ENCODE peak calls at places on chromosomes 3 and 15, in six cellular contexts. D is adrenal gland, P is HFF-Myc, E is HepG2, J is AG04449, F is suprapubic skin. A is an unnamed sample.

GRCh38 chr3:132469326-132469725 is 52.0 kb downstream of the DNAJC13 start:
- DNase-seq in D (no peak), E (no peak), F (no peak), P (no peak), J (no peak), A (no peak)

GRCh38 chr15:48794697-48795134 is 16.2 kb downstream of the CEP152 start:
- DNase-seq in F (no peak), D (no peak), J (no peak), E (no peak), P (no peak), A (no peak)

GRCh38 chr15:36363335-36363734 is 216.1 kb upstream of the CDIN1 start:
- DNase-seq in E (no peak), F (no peak), J (peak; percentile 51), P (no peak), D (no peak), A (no peak)

GRCh38 chr15:31346367-31347066 is 19.9 kb downstream of the KLF13 start:
- DNase-seq in D (no peak), F (no peak), J (no peak), E (no peak), P (no peak), A (no peak)

GRCh38 chr3:53147903-53148400 is 13.1 kb upstream of the PRKCD start:
- DNase-seq in J (no peak), D (no peak), E (no peak), P (no peak), F (no peak), A (no peak)

GRCh38 chr15:40927497-40928346 is 1.4 kb upstream of the DLL4 start:
- DNase-seq in J (no peak), E (no peak), D (no peak), P (no peak), F (no peak), A (no peak)

GRCh38 chr3:64345351-64345750 is 120.1 kb upstream of the PRICKLE2 start:
- DNase-seq in P (no peak), D (peak; percentile 29), F (no peak), E (no peak), J (no peak), A (no peak)

GRCh38 chr3:14847613-14848541 is 29.1 kb downstream of the FGD5 start:
- DNase-seq in E (no peak), D (peak; percentile 21), P (no peak), F (peak; percentile 77), J (no peak), A (no peak)

GRCh38 chr15:77580991-77581682 is 51.6 kb downstream of the LINGO1 start:
- DNase-seq in E (no peak), J (no peak), F (no peak), D (no peak), P (no peak), A (no peak)

GRCh38 chr15:25764980-25765735 is 98.0 kb downstream of the ATP10A start:
- DNase-seq in D (no peak), E (no peak), P (no peak), J (no peak), F (no peak), A (no peak)

GRCh38 chr3:99927651-99928390 is 110.2 kb downstream of the CMSS1 start:
- DNase-seq in P (no peak), E (no peak), D (no peak), J (no peak), F (no peak), A (no peak)

GRCh38 chr15:58487041-58487723 is 55.4 kb downstream of the LIPC start:
- DNase-seq in P (no peak), F (no peak), D (no peak), E (no peak), J (no peak), A (no peak)

GRCh38 chr3:52086461-52086860 is 30.1 kb upstream of the DUSP7 start:
- DNase-seq in E (no peak), P (no peak), J (no peak), F (no peak), D (no peak), A (no peak)

GRCh38 chr3:176872771-176873209 is 324.5 kb downstream of the TBL1XR1 start:
- DNase-seq in P (peak; percentile 22), F (no peak), E (peak; percentile 38), J (no peak), D (peak; percentile 47), A (no peak)

GRCh38 chr3:179589143-179589542 is 15.3 kb downstream of the MRPL47 start:
- DNase-seq in J (peak; percentile 38), P (no peak), D (no peak), E (no peak), F (no peak), A (no peak)

GRCh38 chr15:36156855-36157521 is 422.4 kb upstream of the CDIN1 start:
- DNase-seq in E (peak; percentile 23), P (no peak), F (peak; percentile 67), D (no peak), J (no peak), A (no peak)

GRCh38 chr3:136544532-136544931 is 207.6 kb downstream of the STAG1 start:
- DNase-seq in D (no peak), E (no peak), J (no peak), F (no peak), P (no peak), A (no peak)

GRCh38 chr3:127953636-127954035 is 38.6 kb downstream of the KBTBD12 start:
- DNase-seq in P (no peak), J (no peak), E (no peak), F (no peak), D (no peak), A (no peak)

GRCh38 chr3:79767194-79767952 is 425 bp downstream of the ROBO1 start:
- DNase-seq in J (no peak), E (no peak), P (no peak), D (no peak), F (no peak), A (no peak)

GRCh38 chr3:98497381-98497780 is at the start of gene OR5K2:
- DNase-seq in J (no peak), P (no peak), F (no peak), E (no peak), D (no peak), A (no peak)

GRCh38 chr3:20038679-20039078 is 1.6 kb upstream of the KAT2B start:
- DNase-seq in E (no peak), J (no peak), P (no peak), F (no peak), D (no peak), A (no peak)
- H3K4me3 ChIP-seq in E (peak overlapping the region; percentile 78), J (no peak overlapping the region), P (no peak overlapping the region), F (peak overlapping the region; percentile 92), D (peak overlapping the region; percentile 74), A (peak overlapping the region; percentile 55)

DNA sequence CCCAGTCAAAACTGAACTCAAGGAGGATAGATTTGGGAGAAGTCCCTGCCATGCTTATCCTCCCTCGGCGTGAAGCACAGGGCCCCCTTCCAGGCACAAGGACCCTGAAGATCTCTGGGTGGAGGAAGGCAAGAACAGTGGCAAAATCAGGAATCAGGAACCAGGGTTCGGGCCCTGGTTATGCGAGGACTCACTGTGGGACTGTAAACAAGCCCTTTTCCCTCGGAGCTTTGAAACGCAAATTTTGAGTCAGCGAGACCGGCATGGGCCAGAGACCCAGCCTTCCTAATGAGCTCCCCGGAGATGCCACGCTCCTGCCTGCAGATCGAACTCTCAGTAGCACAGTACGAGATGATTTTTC is 70.2 kb downstream of the SLC12A8 start:
- DNase-seq in P (no peak), J (no peak), F (no peak), E (no peak), D (no peak), A (no peak)
- H3K4me3 ChIP-seq in P (no peak overlapping the region), J (no peak overlapping the region), F (peak overlapping the region; percentile 45), E (no peak overlapping the region), D (no peak overlapping the region), A (no peak overlapping the region)

GRCh38 chr3:62139957-62140356 is 233.4 kb downstream of the FEZF2 start:
- DNase-seq in D (no peak), F (no peak), P (no peak), E (no peak), J (no peak), A (no peak)
- H3K4me3 ChIP-seq in D (no peak overlapping the region), F (no peak overlapping the region), P (no peak overlapping the region), E (no peak overlapping the region), J (no peak overlapping the region), A (no peak overlapping the region)

GRCh38 chr3:157103860-157104259 is 56.1 kb downstream of the CCNL1 start:
- DNase-seq in J (no peak), P (no peak), F (no peak), D (no peak), E (peak; percentile 43), A (no peak)
- H3K4me3 ChIP-seq in J (no peak overlapping the region), P (no peak overlapping the region), F (no peak overlapping the region), D (no peak overlapping the region), E (no peak overlapping the region), A (no peak overlapping the region)

GRCh38 chr3:36926292-36926897 is 18.5 kb downstream of the TRANK1 start:
- DNase-seq in F (no peak), P (no peak), J (no peak), E (no peak), D (no peak), A (no peak)

GRCh38 chr3:36923981-36924747 is 20.7 kb downstream of the TRANK1 start:
- DNase-seq in F (no peak), E (no peak), D (no peak), J (no peak), P (no peak), A (no peak)

GRCh38 chr3:36920884-36921567 is 23.8 kb downstream of the TRANK1 start:
- DNase-seq in E (no peak), D (no peak), F (no peak), J (no peak), P (no peak), A (no peak)

GRCh38 chr3:36924748-36925521 is 19.9 kb downstream of the TRANK1 start:
- DNase-seq in J (no peak), P (no peak), F (no peak), D (no peak), E (no peak), A (no peak)

DNA sequence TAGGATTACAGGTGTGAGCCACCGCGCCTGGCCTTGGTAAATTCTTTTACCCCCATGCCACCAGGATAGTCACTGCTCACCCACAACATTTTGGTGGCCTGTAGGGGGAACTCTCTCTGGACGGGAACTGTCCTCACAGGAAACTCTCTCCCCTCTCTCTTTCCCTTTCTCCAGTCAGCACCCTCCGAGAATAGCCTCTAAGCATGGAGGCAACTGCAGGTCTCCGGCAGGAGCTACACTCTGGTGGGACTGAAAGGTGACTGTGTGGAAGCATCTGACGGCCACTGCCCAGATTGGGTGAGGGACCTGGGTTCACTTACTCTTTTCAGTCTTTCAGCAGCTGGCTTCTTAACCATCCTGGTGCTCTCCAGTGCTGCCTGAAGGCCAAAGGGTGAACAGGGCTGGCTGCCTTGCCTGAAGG is 21.3 kb downstream of the TRANK1 start:
- DNase-seq in J (no peak), F (no peak), E (no peak), D (no peak), P (no peak), A (no peak)
- H3K4me3 ChIP-seq in J (no peak overlapping the region), F (no peak overlapping the region), E (peak overlapping the region; percentile 30), D (no peak overlapping the region), P (no peak overlapping the region), A (no peak overlapping the region)

GRCh38 chr3:159853506-159853864 is 135.2 kb upstream of the IL12A start:
- DNase-seq in D (no peak), E (no peak), J (no peak), F (no peak), P (no peak), A (no peak)

GRCh38 chr3:159850481-159850880 is 138.2 kb upstream of the IL12A start:
- DNase-seq in E (no peak), J (no peak), D (no peak), F (no peak), P (no peak), A (no peak)

GRCh38 chr3:159854500-159855124 is 134.0 kb upstream of the IL12A start:
- DNase-seq in J (peak; percentile 88), E (peak; percentile 3), F (no peak), D (no peak), P (peak; percentile 91), A (peak; percentile 96)

GRCh38 chr3:159852256-159852655 is 136.4 kb upstream of the IL12A start:
- DNase-seq in P (no peak), F (no peak), J (no peak), E (no peak), D (no peak), A (no peak)

GRCh38 chr3:159852821-159853505 is 135.7 kb upstream of the IL12A start:
- DNase-seq in E (no peak), J (no peak), D (no peak), F (no peak), P (no peak), A (no peak)
- H3K4me3 ChIP-seq in E (no peak overlapping the region), J (peak overlapping the region; percentile 43), D (no peak overlapping the region), F (no peak overlapping the region), P (peak overlapping the region; percentile 32), A (no peak overlapping the region)

A was measured in kidney epithelial cell.